ENCODE peak calls at places on chromosome 6, in four cellular contexts. L, U, G and Z are unnamed samples.

GRCh38 chr6:68197356-68197755 is 437.7 kb upstream of the ADGRB3 start:
- DNase-seq in L (no peak), U (no peak), G (no peak), Z (no peak)

GRCh38 chr6:21601932-21602390 is 8.4 kb downstream of the SOX4 start:
- DNase-seq in L (no peak), U (no peak), G (no peak), Z (no peak)

GRCh38 chr6:35474129-35474977 is 6.2 kb downstream of the RPL10A start:
- DNase-seq in L (no peak), U (no peak), G (no peak), Z (no peak)

GRCh38 chr6:36469148-36469661 is 26.4 kb downstream of the KCTD20 start:
- DNase-seq in L (no peak), U (no peak), G (no peak), Z (no peak)

GRCh38 chr6:41442800-41443501 is 103.2 kb upstream of the FOXP4 start:
- DNase-seq in L (no peak), U (no peak), G (peak), Z (no peak)

GRCh38 chr6:43434943-43435342 is 7.6 kb downstream of the ABCC10 start:
- DNase-seq in L (no peak), U (no peak), G (no peak), Z (no peak)

GRCh38 chr6:158283304-158284005 is 28.8 kb upstream of the TULP4 start:
- DNase-seq in L (peak), U (peak), G (peak), Z (no peak)

GRCh38 chr6:157273756-157274088 is 49.6 kb downstream of the TMEM242 start:
- DNase-seq in L (peak), U (no peak), G (peak), Z (no peak)

GRCh38 chr6:22596011-22596410 is 26.6 kb downstream of the HDGFL1 start:
- DNase-seq in L (no peak), U (peak), G (no peak), Z (no peak)

GRCh38 chr6:35496851-35497570 is at the start of gene TEAD3:
- DNase-seq in L (peak), U (peak), G (peak), Z (no peak)

GRCh38 chr6:151338816-151339215 is 52.5 kb downstream of the ZBTB2 start:
- DNase-seq in L (no peak), U (no peak), G (no peak), Z (no peak)

GRCh38 chr6:114432380-114432779 is 89.6 kb upstream of the HS3ST5 start:
- DNase-seq in L (no peak), U (no peak), G (no peak), Z (no peak)

GRCh38 chr6:136774228-136775041 is 17.8 kb downstream of the MAP3K5 start:
- DNase-seq in L (no peak), U (peak), G (peak), Z (no peak)

GRCh38 chr6:70103798-70104197 is 199.1 kb downstream of the COL9A1 start:
- DNase-seq in L (peak), U (peak), G (no peak), Z (no peak)

GRCh38 chr6:92231220-92231701 is 1188.1 kb downstream of the EPHA7 start:
- DNase-seq in L (no peak), U (no peak), G (no peak), Z (no peak)

GRCh38 chr6:129653746-129654145 is 56.2 kb downstream of the ARHGAP18 start:
- DNase-seq in L (no peak), U (no peak), G (no peak), Z (no peak)

GRCh38 chr6:56378966-56379608 is 131.7 kb upstream of the COL21A1 start:
- DNase-seq in L (no peak), U (peak), G (no peak), Z (no peak)

GRCh38 chr6:20846602-20847028 is 312.4 kb downstream of the CDKAL1 start:
- DNase-seq in L (peak), U (no peak), G (peak), Z (peak)

GRCh38 chr6:39416728-39417127 is 94.2 kb upstream of the KCNK16 start:
- DNase-seq in L (no peak), U (peak), G (peak), Z (no peak)

GRCh38 chr6:119347466-119348307 is 1.9 kb downstream of the MAN1A1 start:
- DNase-seq in L (peak), U (no peak), G (peak), Z (no peak)

GRCh38 chr6:119349341-119350201 is at the start of gene MAN1A1:
- DNase-seq in L (peak), U (peak), G (peak), Z (no peak)

GRCh38 chr6:119349041-119349340 is 570 bp downstream of the MAN1A1 start:
- DNase-seq in L (peak), U (no peak), G (no peak), Z (no peak)

GRCh38 chr6:119346914-119347313 is 2.6 kb downstream of the MAN1A1 start:
- DNase-seq in L (no peak), U (no peak), G (no peak), Z (no peak)

DNA sequence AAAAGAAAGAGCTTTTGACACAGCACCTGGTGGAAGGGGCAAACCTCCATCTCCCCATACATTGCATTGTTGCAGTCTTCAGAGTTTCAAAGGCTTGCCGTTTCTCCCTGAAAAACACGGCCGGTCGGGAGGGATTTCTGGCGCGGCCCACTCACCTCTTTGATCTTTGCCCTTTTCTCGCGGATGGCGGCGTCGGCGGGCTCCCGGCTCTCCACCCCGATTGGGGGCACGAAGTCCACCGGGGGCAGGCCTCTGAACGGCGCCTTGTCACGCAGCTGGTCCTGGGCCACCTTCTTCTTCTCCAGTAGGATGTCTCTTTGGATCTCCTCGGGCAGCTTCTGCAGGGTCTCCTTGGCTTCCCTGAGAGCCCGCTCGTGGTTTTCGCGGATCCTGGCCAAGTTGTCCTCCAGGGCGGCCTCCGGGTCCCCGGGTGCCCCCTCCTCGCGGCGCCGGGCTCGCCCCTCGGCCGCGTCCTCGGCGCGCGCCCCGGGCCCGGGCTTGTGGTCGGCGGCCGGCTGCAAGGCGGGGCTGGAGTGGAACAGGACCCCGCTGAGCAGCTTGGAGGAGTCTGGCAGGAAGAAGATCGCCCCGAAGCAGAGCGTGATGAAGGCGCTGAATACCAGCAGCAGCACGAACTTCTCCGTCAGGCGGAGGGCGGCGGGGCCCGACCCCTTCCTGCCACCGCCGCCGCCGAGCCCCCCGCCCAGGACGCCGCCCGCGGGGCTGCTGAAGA is 1.1 kb downstream of the MAN1A1 start:
- DNase-seq in L (peak), U (no peak), G (peak), Z (no peak)
- H2AFZ ChIP-seq in L (no peak), U (peak), G (peak), Z (peak)

GRCh38 chr6:166443166-166443565 is 60.4 kb upstream of the MPC1 start:
- DNase-seq in L (no peak), U (no peak), G (no peak), Z (no peak)
- H2AFZ ChIP-seq in L (no peak), U (no peak), G (no peak), Z (no peak)

GRCh38 chr6:130679684-130680083 is 147.5 kb upstream of the SMLR1 start:
- DNase-seq in L (no peak), U (no peak), G (peak), Z (no peak)
- H2AFZ ChIP-seq in L (no peak), U (peak), G (no peak), Z (no peak)

GRCh38 chr6:162728177-162728571 is 400 bp downstream of the PACRG start:
- DNase-seq in L (no peak), U (no peak), G (no peak), Z (no peak)

GRCh38 chr6:162730502-162730901 is 2.7 kb downstream of the PACRG start:
- DNase-seq in L (no peak), U (no peak), G (no peak), Z (no peak)

GRCh38 chr6:162727347-162728176 is at the start of the genes PACRG and PRKN:
- DNase-seq in L (peak), U (peak), G (peak), Z (peak)

GRCh38 chr6:162726997-162727346 is 594 bp downstream of the PRKN start:
- DNase-seq in L (peak), U (no peak), G (peak), Z (no peak)

DNA sequence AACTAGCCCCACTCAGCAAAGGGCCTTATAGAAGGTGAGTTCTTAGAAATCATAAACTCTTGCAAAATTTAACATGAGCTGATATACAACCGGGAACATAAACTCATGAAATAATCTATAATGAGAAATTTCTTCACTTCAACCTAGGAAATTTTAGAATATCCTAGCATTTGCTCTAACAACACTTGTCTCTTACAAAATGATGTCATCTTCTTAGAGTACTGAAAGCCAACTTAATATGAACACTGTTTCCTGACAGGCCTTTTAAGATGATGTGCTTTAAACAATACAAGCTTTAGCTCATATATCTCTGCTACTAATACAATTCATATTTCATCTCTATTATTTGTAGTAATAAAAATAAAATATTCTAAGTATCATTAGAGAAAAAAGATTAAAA is 932 bp downstream of the PACRG start:
- DNase-seq in L (no peak), U (no peak), G (no peak), Z (no peak)
- H2AFZ ChIP-seq in L (no peak), U (peak), G (no peak), Z (no peak)

GRCh38 chr6:4802312-4802935 is 26.2 kb downstream of the CDYL start:
- DNase-seq in L (peak), U (no peak), G (no peak), Z (peak)
- H2AFZ ChIP-seq in L (no peak), U (no peak), G (no peak), Z (no peak)

GRCh38 chr6:2581611-2582010 is 169.1 kb downstream of the MYLK4 start:
- DNase-seq in L (no peak), U (peak), G (no peak), Z (no peak)

GRCh38 chr6:2579789-2580570 is 170.7 kb downstream of the MYLK4 start:
- DNase-seq in L (no peak), U (no peak), G (no peak), Z (no peak)

GRCh38 chr6:2578729-2579128 is 172.0 kb downstream of the MYLK4 start:
- DNase-seq in L (no peak), U (peak), G (no peak), Z (no peak)

GRCh38 chr6:2580996-2581395 is 169.7 kb downstream of the MYLK4 start:
- DNase-seq in L (no peak), U (no peak), G (no peak), Z (no peak)

GRCh38 chr6:2579241-2579761 is 171.4 kb downstream of the MYLK4 start:
- DNase-seq in L (no peak), U (no peak), G (peak), Z (no peak)
- H2AFZ ChIP-seq in L (no peak), U (peak), G (no peak), Z (no peak)

GRCh38 chr6:31878761-31879542 is at the start of gene SLC44A4:
- DNase-seq in L (no peak), U (no peak), G (no peak), Z (no peak)
- H2AFZ ChIP-seq in L (no peak), U (no peak), G (peak), Z (no peak)

GRCh38 chr6:26034901-26035300 is 52.3 kb upstream of the HFE start:
- DNase-seq in L (peak), U (no peak), G (no peak), Z (no peak)

GRCh38 chr6:26032387-26033131 is 54.7 kb upstream of the HFE start:
- DNase-seq in L (peak), U (peak), G (peak), Z (peak)

GRCh38 chr6:26033942-26034354 is 53.3 kb upstream of the HFE start:
- DNase-seq in L (peak), U (no peak), G (no peak), Z (no peak)

GRCh38 chr6:26031595-26032386 is 55.4 kb upstream of the HFE start:
- DNase-seq in L (peak), U (peak), G (peak), Z (peak)

DNA sequence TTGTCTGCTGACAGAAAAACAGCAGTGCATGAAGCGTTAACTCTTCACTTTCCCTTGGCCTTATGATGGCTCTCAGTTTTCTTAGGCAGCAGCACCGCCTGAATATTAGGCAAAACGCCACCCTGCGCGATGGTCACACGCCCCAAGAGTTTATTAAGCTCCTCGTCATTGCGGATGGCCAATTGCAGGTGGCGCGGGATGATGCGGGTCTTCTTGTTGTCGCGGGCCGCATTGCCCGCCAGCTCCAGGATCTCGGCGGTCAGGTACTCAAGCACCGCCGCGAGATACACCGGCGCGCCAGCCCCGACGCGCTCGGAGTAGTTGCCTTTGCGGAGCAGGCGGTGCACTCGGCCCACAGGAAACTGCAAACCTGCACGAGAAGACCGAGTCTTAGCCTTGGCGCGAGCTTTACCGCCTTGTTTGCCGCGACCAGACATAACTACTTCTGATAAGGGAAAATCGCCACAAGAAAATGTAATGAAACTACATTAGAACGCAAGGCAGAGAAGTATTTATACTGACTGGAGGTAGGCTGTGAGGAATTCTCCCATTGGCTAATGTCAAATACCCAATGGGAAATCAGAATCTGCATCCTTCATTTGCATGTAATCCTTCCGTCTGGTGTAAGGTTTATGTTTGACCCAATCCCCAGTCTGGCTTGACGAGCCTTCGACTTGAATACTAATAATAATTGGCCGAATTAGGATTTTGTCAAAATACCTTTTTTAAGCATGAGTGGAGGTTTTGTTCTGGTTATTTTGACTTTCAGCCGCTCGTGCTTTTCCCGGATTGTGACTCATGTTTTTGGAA is 53.9 kb upstream of the HFE start:
- DNase-seq in L (peak), U (peak), G (peak), Z (peak)
- H2AFZ ChIP-seq in L (no peak), U (peak), G (peak), Z (peak)